ENCODE peak calls at places on chromosomes 13 and 19, in eight cellular contexts. T is colonic mucosa, G is esophagus squamous epithelium, S is lower lobe of right lung, U is lung, X is cardiac muscle cell, I is bronchial epithelial cell, L is cardiac fibroblast. J is an unnamed sample.

GRCh38 chr19:51971624-51972023 is 15.0 kb downstream of the ZNF350 start:
- DNase-seq in T (no peak), G (no peak), S (no peak), U (no peak), X (no peak), I (no peak), L (peak; percentile 20), J (peak; percentile 27)

GRCh38 chr19:41951686-41952172 is 7.4 kb downstream of the RABAC1 start:
- DNase-seq in T (peak; percentile 91), G (no peak), S (peak; percentile 81), U (peak; percentile 82), X (peak; percentile 74), I (peak; percentile 61), L (peak; percentile 72), J (peak; percentile 84)

GRCh38 chr19:1882089-1882785 is 3.1 kb downstream of the ABHD17A start:
- DNase-seq in T (no peak), G (no peak), S (no peak), U (no peak), X (peak; percentile 43), I (no peak), L (no peak), J (no peak)

GRCh38 chr13:39577833-39578232 is 25.2 kb downstream of the LHFPL6 start:
- DNase-seq in T (no peak), G (no peak), S (no peak), U (no peak), X (peak; percentile 71), I (peak; percentile 18), L (no peak), J (no peak)

GRCh38 chr19:10899171-10899653 is 27.9 kb downstream of the CARM1 start:
- DNase-seq in T (peak; percentile 93), G (no peak), S (peak; percentile 76), U (peak; percentile 47), X (no peak), I (peak; percentile 59), L (no peak), J (no peak)

GRCh38 chr19:29467824-29468401 is 57.9 kb upstream of the VSTM2B start:
- DNase-seq in T (no peak), G (no peak), S (no peak), U (peak; percentile 16), X (peak; percentile 31), I (peak; percentile 5), L (peak; percentile 35), J (peak; percentile 58)

GRCh38 chr19:33988601-33989000 is 183.7 kb upstream of the LSM14A start:
- DNase-seq in T (no peak), G (no peak), S (no peak), U (no peak), X (no peak), I (no peak), L (no peak), J (no peak)

GRCh38 chr13:34224877-34225276 is 406.9 kb downstream of the RFC3 start:
- DNase-seq in T (no peak), G (no peak), S (no peak), U (no peak), X (no peak), I (no peak), L (no peak), J (no peak)

GRCh38 chr13:40679586-40679985 is 13.1 kb upstream of the FOXO1 start:
- DNase-seq in T (no peak), G (no peak), S (no peak), U (no peak), X (no peak), I (no peak), L (no peak), J (no peak)

GRCh38 chr13:47454986-47455385 is 546.1 kb downstream of the SUCLA2 start:
- DNase-seq in T (no peak), G (no peak), S (no peak), U (no peak), X (no peak), I (no peak), L (peak; percentile 56), J (no peak)

GRCh38 chr19:4519172-4519496 is 848 bp upstream of the PLIN4 start:
- DNase-seq in T (no peak), G (no peak), S (no peak), U (no peak), X (no peak), I (no peak), L (no peak), J (no peak)

GRCh38 chr13:29918845-29919244 is 68.4 kb upstream of the UBL3 start:
- DNase-seq in T (no peak), G (no peak), S (no peak), U (no peak), X (no peak), I (peak; percentile 97), L (peak; percentile 85), J (no peak)

GRCh38 chr19:33100894-33101644 is 20.1 kb downstream of the GPATCH1 start:
- DNase-seq in T (peak; percentile 84), G (no peak), S (no peak), U (no peak), X (no peak), I (peak; percentile 86), L (no peak), J (peak; percentile 88)

GRCh38 chr19:29610574-29611271 is 4.6 kb downstream of the POP4 start:
- DNase-seq in T (peak; percentile 74), G (peak; percentile 20), S (peak; percentile 82), U (peak; percentile 84), X (peak; percentile 81), I (peak; percentile 55), L (peak; percentile 90), J (peak; percentile 81)

GRCh38 chr13:73106513-73107214 is 47.9 kb downstream of the KLF5 start:
- DNase-seq in T (no peak), G (no peak), S (no peak), U (no peak), X (no peak), I (no peak), L (no peak), J (no peak)

GRCh38 chr19:10114651-10115391 is 3.3 kb downstream of the P2RY11 start:
- DNase-seq in T (no peak), G (no peak), S (peak; percentile 45), U (no peak), X (no peak), I (no peak), L (no peak), J (no peak)

GRCh38 chr19:5338661-5339469 is 1.7 kb downstream of the PTPRS start:
- DNase-seq in T (no peak), G (no peak), S (no peak), U (no peak), X (peak; percentile 73), I (no peak), L (no peak), J (no peak)

GRCh38 chr13:102028846-102029245 is 373.0 kb downstream of the FGF14 start:
- DNase-seq in T (no peak), G (no peak), S (no peak), U (no peak), X (no peak), I (no peak), L (no peak), J (no peak)

GRCh38 chr13:46655727-46656180 is 102.8 kb downstream of the LRCH1 start:
- DNase-seq in T (peak; percentile 38), G (no peak), S (no peak), U (no peak), X (peak; percentile 25), I (no peak), L (peak; percentile 58), J (peak; percentile 78)

DNA sequence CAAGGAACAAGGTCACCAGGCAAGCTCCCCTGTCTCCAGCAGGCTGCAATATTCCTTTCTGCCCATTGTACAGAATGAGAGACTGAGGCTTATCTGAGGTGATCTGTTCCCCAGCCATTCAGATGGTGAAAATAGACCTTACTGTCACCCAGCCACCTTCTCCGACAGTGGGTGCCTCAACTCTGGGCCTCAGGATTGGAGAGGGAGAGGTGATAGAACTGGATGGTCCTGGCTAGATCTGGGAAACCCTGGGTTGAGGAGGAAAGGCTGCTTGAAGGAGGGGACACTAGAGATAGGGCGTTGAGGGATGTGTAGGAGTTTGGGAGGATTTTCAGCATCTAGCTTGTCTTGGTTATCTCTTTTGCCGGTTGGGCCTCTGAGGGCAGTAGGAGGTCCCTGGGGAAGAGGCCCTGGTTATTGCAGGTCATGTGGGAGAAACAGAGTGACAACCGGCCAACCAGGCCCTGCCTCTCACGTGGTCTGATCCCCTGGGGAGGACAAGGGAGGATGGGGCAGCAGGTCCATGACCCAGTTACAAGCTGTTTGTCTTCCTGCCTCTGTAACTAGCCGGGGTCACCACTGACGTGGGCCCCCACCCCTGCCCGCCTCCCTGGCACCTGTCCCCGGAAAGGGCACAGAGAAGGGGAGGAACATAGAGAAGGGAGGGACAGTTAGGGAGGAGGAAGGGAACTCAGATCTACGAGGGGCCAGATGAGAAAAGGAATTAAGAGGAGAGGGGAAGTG is 8.2 kb downstream of the NFIC start:
- DNase-seq in T (no peak), G (no peak), S (no peak), U (no peak), X (no peak), I (no peak), L (peak; percentile 63), J (no peak)
- H3K4me3 ChIP-seq in T (no peak overlapping the region), G (no peak overlapping the region), S (peak overlapping the region; percentile 7), U (no peak overlapping the region), X (no peak overlapping the region), I (no peak overlapping the region), L (no peak overlapping the region), J (no peak overlapping the region)

GRCh38 chr19:38658462-38659306 is 11.2 kb downstream of the ACTN4 start:
- DNase-seq in T (peak; percentile 70), G (no peak), S (no peak), U (peak; percentile 67), X (peak; percentile 61), I (peak; percentile 100), L (peak; percentile 99), J (peak; percentile 81)
- H3K4me3 ChIP-seq in T (no peak overlapping the region), G (no peak overlapping the region), S (peak overlapping the region; percentile 20), U (no peak overlapping the region), X (no peak overlapping the region), I (no peak overlapping the region), L (no peak overlapping the region), J (no peak overlapping the region)

GRCh38 chr19:48879025-48879572 is 6.9 kb downstream of the PPP1R15A start:
- DNase-seq in T (no peak), G (no peak), S (no peak), U (no peak), X (no peak), I (no peak), L (no peak), J (no peak)
- H3K4me3 ChIP-seq in T (no peak overlapping the region), G (no peak overlapping the region), S (no peak overlapping the region), U (no peak overlapping the region), X (no peak overlapping the region), I (no peak overlapping the region), L (no peak overlapping the region), J (no peak overlapping the region)

GRCh38 chr13:27959976-27960361 is 9.1 kb downstream of the CDX2 start:
- DNase-seq in T (no peak), G (no peak), S (no peak), U (no peak), X (no peak), I (no peak), L (no peak), J (no peak)

GRCh38 chr13:27962982-27963381 is 6.1 kb downstream of the CDX2 start:
- DNase-seq in T (peak; percentile 28), G (no peak), S (no peak), U (no peak), X (no peak), I (no peak), L (no peak), J (no peak)

GRCh38 chr13:27961227-27962085 is 7.7 kb downstream of the CDX2 start:
- DNase-seq in T (peak; percentile 37), G (no peak), S (no peak), U (no peak), X (no peak), I (no peak), L (no peak), J (no peak)

GRCh38 chr13:27960362-27961226 is 8.5 kb downstream of the CDX2 start:
- DNase-seq in T (peak; percentile 91), G (no peak), S (peak; percentile 72), U (peak; percentile 57), X (peak; percentile 50), I (peak; percentile 19), L (peak; percentile 26), J (peak; percentile 96)

GRCh38 chr13:27962128-27962841 is 6.8 kb downstream of the CDX2 start:
- DNase-seq in T (peak; percentile 65), G (no peak), S (no peak), U (no peak), X (no peak), I (no peak), L (no peak), J (peak; percentile 92)
- H3K4me3 ChIP-seq in T (no peak overlapping the region), G (no peak overlapping the region), S (no peak overlapping the region), U (no peak overlapping the region), X (no peak overlapping the region), I (no peak overlapping the region), L (no peak overlapping the region), J (peak overlapping the region; percentile 8)